ENCODE peak calls at places on chromosomes 2 and 18, in ten cellular contexts. One of them, this sample, is unnamed.

GRCh38 chr18:48217306-48218250 is 191.6 kb downstream of the ZBTB7C start:
- DNase-seq in stimulated activated CD4-positive, alpha-beta T cell treated with anti-CD3 and anti-CD28 coated beads, Interleukin-1b, Interleukin-23, amount 100 ng/mL, for 24 hours: no peak
- DNase-seq in CD4-positive, alpha-beta memory T cell: no peak
- DNase-seq in AG04449: no peak
- DNase-seq in endothelial cell of umbilical vein: no peak
- DNase-seq in endothelial cell: no peak
- DNase-seq in sciatic nerve: no peak
- DNase-seq in progenitor cell of endocrine pancreas: no peak
- DNase-seq in PC-9: no peak
- DNase-seq in lung: peak; percentile 23
- DNase-seq in this sample: no peak

GRCh38 chr2:136110528-136110927 is 7.4 kb downstream of the CXCR4 start:
- DNase-seq in endothelial cell: no peak
- DNase-seq in sciatic nerve: no peak
- DNase-seq in CD4-positive, alpha-beta memory T cell: no peak
- DNase-seq in PC-9: no peak
- DNase-seq in stimulated activated CD4-positive, alpha-beta T cell treated with anti-CD3 and anti-CD28 coated beads, Interleukin-1b, Interleukin-23, amount 100 ng/mL, for 24 hours: no peak
- DNase-seq in AG04449: no peak
- DNase-seq in lung: no peak
- DNase-seq in endothelial cell of umbilical vein: no peak
- DNase-seq in progenitor cell of endocrine pancreas: no peak
- DNase-seq in this sample: peak; percentile 6

GRCh38 chr2:201887851-201888451 is 81.6 kb downstream of the CDK15 start:
- DNase-seq in stimulated activated CD4-positive, alpha-beta T cell treated with anti-CD3 and anti-CD28 coated beads, Interleukin-1b, Interleukin-23, amount 100 ng/mL, for 24 hours: no peak
- DNase-seq in sciatic nerve: no peak
- DNase-seq in CD4-positive, alpha-beta memory T cell: no peak
- DNase-seq in AG04449: no peak
- DNase-seq in endothelial cell of umbilical vein: peak; percentile 21
- DNase-seq in PC-9: no peak
- DNase-seq in lung: no peak
- DNase-seq in progenitor cell of endocrine pancreas: no peak
- DNase-seq in endothelial cell: no peak
- DNase-seq in this sample: no peak

GRCh38 chr2:220347661-220348060 is 720.2 kb downstream of the SLC4A3 start:
- DNase-seq in endothelial cell of umbilical vein: no peak
- DNase-seq in stimulated activated CD4-positive, alpha-beta T cell treated with anti-CD3 and anti-CD28 coated beads, Interleukin-1b, Interleukin-23, amount 100 ng/mL, for 24 hours: no peak
- DNase-seq in AG04449: no peak
- DNase-seq in progenitor cell of endocrine pancreas: no peak
- DNase-seq in sciatic nerve: no peak
- DNase-seq in lung: no peak
- DNase-seq in PC-9: no peak
- DNase-seq in endothelial cell: no peak
- DNase-seq in CD4-positive, alpha-beta memory T cell: no peak
- DNase-seq in this sample: no peak

GRCh38 chr2:65215946-65216345 is 11.7 kb upstream of the ACTR2 start:
- DNase-seq in PC-9: no peak
- DNase-seq in lung: no peak
- DNase-seq in CD4-positive, alpha-beta memory T cell: no peak
- DNase-seq in stimulated activated CD4-positive, alpha-beta T cell treated with anti-CD3 and anti-CD28 coated beads, Interleukin-1b, Interleukin-23, amount 100 ng/mL, for 24 hours: no peak
- DNase-seq in sciatic nerve: no peak
- DNase-seq in endothelial cell of umbilical vein: no peak
- DNase-seq in endothelial cell: no peak
- DNase-seq in progenitor cell of endocrine pancreas: no peak
- DNase-seq in AG04449: no peak
- DNase-seq in this sample: no peak

GRCh38 chr2:11870584-11870983 is 124.2 kb downstream of the LPIN1 start:
- DNase-seq in AG04449: no peak
- DNase-seq in endothelial cell: no peak
- DNase-seq in progenitor cell of endocrine pancreas: no peak
- DNase-seq in lung: no peak
- DNase-seq in sciatic nerve: no peak
- DNase-seq in endothelial cell of umbilical vein: no peak
- DNase-seq in stimulated activated CD4-positive, alpha-beta T cell treated with anti-CD3 and anti-CD28 coated beads, Interleukin-1b, Interleukin-23, amount 100 ng/mL, for 24 hours: no peak
- DNase-seq in PC-9: no peak
- DNase-seq in CD4-positive, alpha-beta memory T cell: no peak
- DNase-seq in this sample: no peak

GRCh38 chr2:99821572-99822369 is 320.6 kb downstream of the AFF3 start:
- DNase-seq in progenitor cell of endocrine pancreas: no peak
- DNase-seq in sciatic nerve: no peak
- DNase-seq in stimulated activated CD4-positive, alpha-beta T cell treated with anti-CD3 and anti-CD28 coated beads, Interleukin-1b, Interleukin-23, amount 100 ng/mL, for 24 hours: no peak
- DNase-seq in endothelial cell: no peak
- DNase-seq in AG04449: no peak
- DNase-seq in endothelial cell of umbilical vein: peak; percentile 41
- DNase-seq in lung: no peak
- DNase-seq in CD4-positive, alpha-beta memory T cell: no peak
- DNase-seq in PC-9: no peak
- DNase-seq in this sample: peak; percentile 80

GRCh38 chr18:13608791-13609552 is 117.4 kb downstream of the FAM210A start:
- DNase-seq in AG04449: no peak
- DNase-seq in sciatic nerve: no peak
- DNase-seq in lung: no peak
- DNase-seq in stimulated activated CD4-positive, alpha-beta T cell treated with anti-CD3 and anti-CD28 coated beads, Interleukin-1b, Interleukin-23, amount 100 ng/mL, for 24 hours: no peak
- DNase-seq in progenitor cell of endocrine pancreas: no peak
- DNase-seq in endothelial cell of umbilical vein: no peak
- DNase-seq in endothelial cell: no peak
- DNase-seq in CD4-positive, alpha-beta memory T cell: peak; percentile 36
- DNase-seq in PC-9: no peak
- DNase-seq in this sample: peak; percentile 19

GRCh38 chr18:37641573-37641972 is 76.0 kb upstream of the CELF4 start:
- DNase-seq in endothelial cell of umbilical vein: no peak
- DNase-seq in endothelial cell: no peak
- DNase-seq in progenitor cell of endocrine pancreas: no peak
- DNase-seq in lung: no peak
- DNase-seq in CD4-positive, alpha-beta memory T cell: no peak
- DNase-seq in AG04449: no peak
- DNase-seq in stimulated activated CD4-positive, alpha-beta T cell treated with anti-CD3 and anti-CD28 coated beads, Interleukin-1b, Interleukin-23, amount 100 ng/mL, for 24 hours: no peak
- DNase-seq in PC-9: no peak
- DNase-seq in sciatic nerve: no peak
- DNase-seq in this sample: no peak

GRCh38 chr18:79480171-79480981 is 84.6 kb downstream of the NFATC1 start:
- DNase-seq in progenitor cell of endocrine pancreas: no peak
- DNase-seq in endothelial cell: no peak
- DNase-seq in endothelial cell of umbilical vein: no peak
- DNase-seq in lung: no peak
- DNase-seq in sciatic nerve: peak; percentile 60
- DNase-seq in stimulated activated CD4-positive, alpha-beta T cell treated with anti-CD3 and anti-CD28 coated beads, Interleukin-1b, Interleukin-23, amount 100 ng/mL, for 24 hours: no peak
- DNase-seq in PC-9: no peak
- DNase-seq in CD4-positive, alpha-beta memory T cell: no peak
- DNase-seq in AG04449: no peak
- DNase-seq in this sample: no peak

GRCh38 chr2:1224901-1225300 is 188.4 kb upstream of the TPO start:
- DNase-seq in endothelial cell of umbilical vein: no peak
- DNase-seq in stimulated activated CD4-positive, alpha-beta T cell treated with anti-CD3 and anti-CD28 coated beads, Interleukin-1b, Interleukin-23, amount 100 ng/mL, for 24 hours: no peak
- DNase-seq in CD4-positive, alpha-beta memory T cell: no peak
- DNase-seq in endothelial cell: no peak
- DNase-seq in progenitor cell of endocrine pancreas: no peak
- DNase-seq in PC-9: no peak
- DNase-seq in sciatic nerve: no peak
- DNase-seq in lung: no peak
- DNase-seq in AG04449: no peak
- DNase-seq in this sample: peak; percentile 30

GRCh38 chr18:58911766-58912165 is 47.1 kb downstream of the ZNF532 start:
- DNase-seq in sciatic nerve: no peak
- DNase-seq in endothelial cell of umbilical vein: peak; percentile 62
- DNase-seq in AG04449: no peak
- DNase-seq in stimulated activated CD4-positive, alpha-beta T cell treated with anti-CD3 and anti-CD28 coated beads, Interleukin-1b, Interleukin-23, amount 100 ng/mL, for 24 hours: no peak
- DNase-seq in CD4-positive, alpha-beta memory T cell: no peak
- DNase-seq in PC-9: no peak
- DNase-seq in progenitor cell of endocrine pancreas: no peak
- DNase-seq in endothelial cell: no peak
- DNase-seq in lung: no peak
- DNase-seq in this sample: peak; percentile 16

GRCh38 chr2:1865716-1866234 is 121.5 kb upstream of the PXDN start:
- DNase-seq in AG04449: no peak
- DNase-seq in stimulated activated CD4-positive, alpha-beta T cell treated with anti-CD3 and anti-CD28 coated beads, Interleukin-1b, Interleukin-23, amount 100 ng/mL, for 24 hours: no peak
- DNase-seq in progenitor cell of endocrine pancreas: no peak
- DNase-seq in sciatic nerve: no peak
- DNase-seq in PC-9: no peak
- DNase-seq in endothelial cell of umbilical vein: no peak
- DNase-seq in endothelial cell: no peak
- DNase-seq in lung: no peak
- DNase-seq in CD4-positive, alpha-beta memory T cell: no peak
- DNase-seq in this sample: no peak

GRCh38 chr2:146874260-146874658 is 970.6 kb upstream of the ACVR2A start:
- DNase-seq in PC-9: peak; percentile 61
- DNase-seq in CD4-positive, alpha-beta memory T cell: no peak
- DNase-seq in endothelial cell: peak; percentile 38
- DNase-seq in endothelial cell of umbilical vein: peak; percentile 98
- DNase-seq in AG04449: no peak
- DNase-seq in stimulated activated CD4-positive, alpha-beta T cell treated with anti-CD3 and anti-CD28 coated beads, Interleukin-1b, Interleukin-23, amount 100 ng/mL, for 24 hours: no peak
- DNase-seq in progenitor cell of endocrine pancreas: no peak
- DNase-seq in lung: peak; percentile 28
- DNase-seq in sciatic nerve: no peak
- DNase-seq in this sample: peak; percentile 63

GRCh38 chr2:54899576-54900200 is 150.6 kb downstream of the RTN4 start:
- DNase-seq in stimulated activated CD4-positive, alpha-beta T cell treated with anti-CD3 and anti-CD28 coated beads, Interleukin-1b, Interleukin-23, amount 100 ng/mL, for 24 hours: no peak
- DNase-seq in lung: no peak
- DNase-seq in CD4-positive, alpha-beta memory T cell: peak; percentile 18
- DNase-seq in AG04449: no peak
- DNase-seq in endothelial cell of umbilical vein: peak; percentile 48
- DNase-seq in progenitor cell of endocrine pancreas: no peak
- DNase-seq in endothelial cell: no peak
- DNase-seq in PC-9: peak; percentile 53
- DNase-seq in sciatic nerve: no peak
- DNase-seq in this sample: peak; percentile 62

GRCh38 chr18:77098033-77098432 is 34.5 kb downstream of the MBP start:
- DNase-seq in endothelial cell of umbilical vein: no peak
- DNase-seq in sciatic nerve: no peak
- DNase-seq in CD4-positive, alpha-beta memory T cell: no peak
- DNase-seq in AG04449: no peak
- DNase-seq in endothelial cell: no peak
- DNase-seq in PC-9: no peak
- DNase-seq in stimulated activated CD4-positive, alpha-beta T cell treated with anti-CD3 and anti-CD28 coated beads, Interleukin-1b, Interleukin-23, amount 100 ng/mL, for 24 hours: no peak
- DNase-seq in lung: no peak
- DNase-seq in progenitor cell of endocrine pancreas: no peak
- DNase-seq in this sample: no peak

GRCh38 chr18:68467966-68468365 is 246.9 kb downstream of the TMX3 start:
- DNase-seq in CD4-positive, alpha-beta memory T cell: no peak
- DNase-seq in PC-9: no peak
- DNase-seq in AG04449: no peak
- DNase-seq in stimulated activated CD4-positive, alpha-beta T cell treated with anti-CD3 and anti-CD28 coated beads, Interleukin-1b, Interleukin-23, amount 100 ng/mL, for 24 hours: no peak
- DNase-seq in endothelial cell of umbilical vein: no peak
- DNase-seq in endothelial cell: no peak
- DNase-seq in sciatic nerve: no peak
- DNase-seq in lung: no peak
- DNase-seq in progenitor cell of endocrine pancreas: no peak
- DNase-seq in this sample: peak; percentile 43

GRCh38 chr2:178829299-178829698 is 22.1 kb upstream of the TTN start:
- DNase-seq in endothelial cell: no peak
- DNase-seq in AG04449: no peak
- DNase-seq in PC-9: no peak
- DNase-seq in progenitor cell of endocrine pancreas: no peak
- DNase-seq in stimulated activated CD4-positive, alpha-beta T cell treated with anti-CD3 and anti-CD28 coated beads, Interleukin-1b, Interleukin-23, amount 100 ng/mL, for 24 hours: no peak
- DNase-seq in CD4-positive, alpha-beta memory T cell: peak; percentile 1
- DNase-seq in lung: no peak
- DNase-seq in sciatic nerve: no peak
- DNase-seq in endothelial cell of umbilical vein: peak; percentile 94
- DNase-seq in this sample: peak; percentile 33

GRCh38 chr2:165408191-165408590 is 61.3 kb upstream of the CSRNP3 start:
- DNase-seq in endothelial cell of umbilical vein: peak; percentile 26
- DNase-seq in sciatic nerve: no peak
- DNase-seq in CD4-positive, alpha-beta memory T cell: no peak
- DNase-seq in endothelial cell: no peak
- DNase-seq in AG04449: no peak
- DNase-seq in stimulated activated CD4-positive, alpha-beta T cell treated with anti-CD3 and anti-CD28 coated beads, Interleukin-1b, Interleukin-23, amount 100 ng/mL, for 24 hours: no peak
- DNase-seq in PC-9: no peak
- DNase-seq in lung: no peak
- DNase-seq in progenitor cell of endocrine pancreas: no peak
- DNase-seq in this sample: peak; percentile 2